ENCODE peak calls at places on chromosomes 3 and 15, in ten cellular contexts. Z is spleen; J is GM12864; G is RWPE1; A is neural crest cell; W is CD8-positive, alpha-beta T cell; I is HL-60; F is fibroblast of mammary gland; H is cardiac fibroblast; T is brain microvascular endothelial cell. O is an unnamed sample.
A peak's percentile ranks its signal among the peaks of the same experiment; 100 is the strongest.

GRCh38 chr3:59867185-59868002 is 817.6 kb upstream of the CFAP20DC start:
- DNase-seq in I (no peak), T (no peak), H (no peak), W (no peak), Z (no peak), F (no peak), A (no peak), G (no peak), J (no peak), O (no peak)

GRCh38 chr3:192727032-192727847 is at the start of gene FGF12:
- DNase-seq in H (peak; percentile 4), J (no peak), W (no peak), G (peak; percentile 79), A (peak; percentile 67), T (peak; percentile 4), Z (peak; percentile 73), F (peak; percentile 17), I (no peak), O (no peak)

GRCh38 chr3:120645083-120645800 is 36.8 kb downstream of the HGD start:
- DNase-seq in G (no peak), J (no peak), I (no peak), T (no peak), W (no peak), F (no peak), H (no peak), A (no peak), Z (no peak), O (no peak)

GRCh38 chr3:56869157-56869889 is 67.6 kb upstream of the ARHGEF3 start:
- DNase-seq in I (no peak), H (no peak), A (no peak), Z (no peak), T (no peak), G (no peak), F (no peak), J (no peak), W (no peak), O (no peak)

GRCh38 chr3:133885241-133885711 is 10.4 kb downstream of the RAB6B start:
- DNase-seq in Z (peak; percentile 51), A (no peak), F (no peak), G (no peak), T (no peak), J (no peak), W (no peak), I (no peak), H (no peak), O (no peak)

GRCh38 chr3:5002174-5002870 is 23.1 kb downstream of the BHLHE40 start:
- DNase-seq in H (no peak), J (no peak), T (no peak), W (peak; percentile 47), I (peak; percentile 29), A (no peak), F (no peak), Z (no peak), G (no peak), O (no peak)

GRCh38 chr3:115632026-115632425 is 8.7 kb downstream of the GAP43 start:
- DNase-seq in I (no peak), T (no peak), G (no peak), J (no peak), F (no peak), W (no peak), H (no peak), Z (no peak), A (no peak), O (no peak)

GRCh38 chr15:75233504-75234190 is 24.5 kb upstream of the GOLGA6C start:
- DNase-seq in F (no peak), I (no peak), G (no peak), J (no peak), W (no peak), A (no peak), Z (peak; percentile 62), H (no peak), T (no peak), O (no peak)

GRCh38 chr3:13517253-13517977 is 31.5 kb upstream of the FBLN2 start:
- DNase-seq in I (no peak), Z (no peak), H (no peak), T (no peak), A (no peak), J (no peak), G (no peak), F (no peak), W (no peak), O (no peak)

GRCh38 chr15:74723754-74724334 is 1.5 kb downstream of the CYP1A1 start:
- DNase-seq in H (peak; percentile 57), T (peak; percentile 38), F (peak; percentile 31), G (peak; percentile 56), J (no peak), A (no peak), I (peak; percentile 22), W (no peak), Z (no peak), O (peak; percentile 5)

GRCh38 chr3:79953591-79954105 is 185.8 kb upstream of the ROBO1 start:
- DNase-seq in W (no peak), G (no peak), T (no peak), H (no peak), Z (no peak), F (no peak), I (no peak), J (no peak), A (no peak), O (no peak)

DNA sequence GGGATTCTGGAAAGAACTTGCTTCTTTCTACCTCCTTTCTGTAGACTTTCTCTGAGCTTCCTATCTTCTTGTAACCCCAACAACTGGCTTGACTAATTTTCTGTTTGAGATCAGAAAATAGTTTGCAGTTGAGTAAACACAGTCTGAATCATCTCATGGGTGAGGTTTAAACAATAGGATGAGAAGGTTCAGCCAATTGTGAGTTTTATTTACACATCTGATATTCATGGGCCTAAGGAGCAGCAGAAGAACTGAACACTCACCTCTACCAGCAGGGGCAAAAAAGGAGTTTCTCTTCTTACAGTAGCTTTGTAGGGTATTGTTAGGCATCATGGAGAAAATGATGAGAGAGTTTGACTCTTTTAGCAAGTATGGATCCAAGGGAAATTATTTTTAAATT is 54.2 kb downstream of the DTWD1 start:
- DNase-seq in Z (no peak), F (peak; percentile 95), I (no peak), J (no peak), H (peak; percentile 95), A (no peak), T (peak; percentile 65), G (peak; percentile 77), W (no peak), O (peak; percentile 61)
- TF ChIP-seq CTCF in Z (no peak), F (peak; percentile 60), I (no peak), J (no peak), H (peak; percentile 57), A (no peak), T (peak; percentile 59), G (no peak), W (no peak), O (peak; percentile 38)

GRCh38 chr3:159265705-159266104 is 463.9 kb downstream of the MFSD1 start:
- DNase-seq in J (no peak), A (no peak), Z (no peak), T (peak; percentile 61), H (no peak), I (no peak), G (no peak), F (no peak), W (no peak), O (no peak)

GRCh38 chr3:159257954-159258353 is 456.1 kb downstream of the MFSD1 start:
- DNase-seq in Z (no peak), J (no peak), I (no peak), W (no peak), A (no peak), T (no peak), H (no peak), G (no peak), F (no peak), O (no peak)

GRCh38 chr3:159263750-159264561 is 462.1 kb downstream of the MFSD1 start:
- DNase-seq in I (peak; percentile 9), J (no peak), W (no peak), H (peak; percentile 77), F (peak; percentile 52), G (peak; percentile 55), T (peak; percentile 63), A (peak; percentile 41), Z (no peak), O (no peak)

DNA sequence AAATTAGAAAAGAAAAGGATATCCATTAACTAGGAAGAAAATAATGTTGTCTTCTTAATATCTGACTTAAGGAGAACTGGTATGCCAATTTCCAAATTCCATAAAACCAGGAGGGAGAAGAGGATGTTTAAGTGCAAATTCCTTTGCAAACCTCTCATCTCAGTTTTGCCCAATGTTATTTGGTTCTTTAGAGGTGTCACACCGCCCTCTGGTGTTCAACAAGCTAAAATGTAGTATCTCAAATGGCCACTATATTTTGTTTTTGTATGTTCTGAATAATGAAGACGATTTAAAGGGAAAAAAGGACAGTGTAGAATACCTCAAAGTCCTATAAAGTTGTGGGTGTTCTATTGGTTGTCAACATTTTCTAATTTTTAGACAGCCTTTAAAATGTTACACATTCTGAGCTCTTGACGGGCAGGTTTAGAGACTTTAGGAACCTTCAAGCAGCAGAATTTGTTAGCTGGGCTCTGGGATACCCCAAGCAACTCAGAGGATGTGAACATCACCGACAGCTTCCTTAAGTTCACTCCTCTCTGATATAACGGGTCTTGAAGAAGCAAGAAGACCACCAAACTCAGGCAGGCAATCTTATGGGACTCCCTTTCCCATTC is 458.3 kb downstream of the MFSD1 start:
- DNase-seq in W (no peak), Z (no peak), G (peak; percentile 33), T (peak; percentile 63), J (no peak), I (peak; percentile 39), A (peak; percentile 48), F (peak; percentile 77), H (peak; percentile 86), O (peak; percentile 51)
- TF ChIP-seq CTCF in W (peak; percentile 59), Z (peak; percentile 56), G (peak; percentile 71), T (peak; percentile 61), J (peak; percentile 50), I (peak; percentile 22), A (peak; percentile 89), F (peak; percentile 79), H (peak; percentile 63), O (peak; percentile 70)

GRCh38 chr3:143327388-143327787 is 207.8 kb downstream of the CHST2 start:
- DNase-seq in H (peak; percentile 15), F (peak; percentile 23), J (no peak), Z (no peak), T (no peak), W (no peak), I (no peak), A (no peak), G (peak; percentile 12), O (no peak)
- TF ChIP-seq CTCF in H (peak; percentile 24), F (peak; percentile 24), J (no peak), Z (no peak), T (peak; percentile 17), W (no peak), I (no peak), A (no peak), G (no peak), O (peak; percentile 18)

DNA sequence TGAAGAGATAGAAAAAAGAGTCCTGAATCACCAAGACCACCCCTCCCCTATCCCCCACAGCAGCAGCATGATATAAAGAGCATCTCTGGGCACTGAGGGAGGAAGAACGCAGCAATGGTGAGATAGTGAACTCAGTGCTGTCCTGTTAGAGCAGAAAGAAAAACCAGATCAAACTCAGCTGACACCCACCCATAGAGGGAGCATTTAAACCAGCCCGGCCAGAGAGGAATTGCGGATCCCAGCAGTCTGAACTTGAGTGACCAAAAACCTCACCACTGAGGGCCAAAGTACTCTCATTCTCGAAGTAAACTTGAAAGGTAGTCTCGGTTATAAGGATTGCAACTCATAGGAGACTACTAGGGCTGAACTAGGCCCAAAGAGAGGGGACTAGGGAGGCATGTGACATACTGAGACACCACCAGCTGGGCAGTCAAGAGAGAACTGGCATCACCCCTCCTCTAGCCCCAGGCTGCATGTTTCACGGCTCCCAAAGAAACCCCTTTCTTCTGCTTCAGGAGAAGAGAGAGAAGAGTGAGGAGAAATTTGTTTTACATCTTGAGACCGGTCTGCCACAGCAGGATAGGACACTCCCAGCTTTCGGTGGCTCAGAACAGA is 39.2 kb upstream of the TGFBR2 start:
- DNase-seq in H (no peak), G (no peak), J (no peak), A (no peak), I (no peak), W (no peak), Z (no peak), F (no peak), T (no peak), O (no peak)
- TF ChIP-seq CTCF in H (no peak), G (no peak), J (no peak), A (no peak), I (no peak), W (no peak), Z (no peak), F (no peak), T (peak; percentile 39), O (no peak)

O was measured in AG09319.